ENCODE peak calls at places on chromosomes 5 and 9, in four cellular contexts. X, R, G and N are unnamed samples.

GRCh38 chr5:176389114-176389768 is 690 bp downstream of the HIGD2A start:
- DNase-seq in X (no peak), G (no peak), R (no peak), N (no peak)

GRCh38 chr9:129054163-129054851 is 17.9 kb downstream of the MIGA2 start:
- DNase-seq in R (no peak), X (no peak), G (no peak), N (no peak)

GRCh38 chr5:90865194-90865593 is 306.6 kb downstream of the ADGRV1 start:
- DNase-seq in X (no peak), R (no peak), G (no peak), N (no peak)

GRCh38 chr5:31725996-31726395 is 87.1 kb downstream of the PDZD2 start:
- DNase-seq in R (no peak), X (no peak), G (no peak), N (no peak)

GRCh38 chr5:57715296-57715695 is 232.7 kb upstream of the ACTBL2 start:
- DNase-seq in X (no peak), R (no peak), G (no peak), N (no peak)

GRCh38 chr9:115952667-115953316 is 200.8 kb upstream of the PAPPA start:
- DNase-seq in X (peak; percentile 78), R (no peak), G (peak; percentile 71), N (no peak)

GRCh38 chr9:79477955-79478751 is 93.6 kb upstream of the TLE4 start:
- DNase-seq in G (no peak), X (peak; percentile 47), R (no peak), N (no peak)

GRCh38 chr9:82180711-82181110 is 192.1 kb downstream of the SPATA31D1 start:
- DNase-seq in R (no peak), G (no peak), X (no peak), N (no peak)